ENCODE peak calls at places on chromosomes 2 and 18, in ten cellular contexts. Z is D721Med, R is right atrium auricular region, H is RWPE1, I is GM06990, X is heart right ventricle, D is astrocyte, Y is PC-3, J is cardiac muscle cell, K is AG10803. E is an unnamed sample.

GRCh38 chr2:112713926-112714325 is 6.9 kb upstream of the NT5DC4 start:
- DNase-seq in R (no peak), K (no peak), H (no peak), X (no peak), Y (no peak), J (no peak), D (no peak), I (no peak), Z (no peak), E (no peak)

GRCh38 chr2:138708682-138709241 is 71.4 kb downstream of the NXPH2 start:
- DNase-seq in Z (no peak), I (no peak), Y (no peak), K (peak), X (no peak), H (no peak), D (peak), R (no peak), J (peak), E (no peak)

GRCh38 chr2:58767833-58768726 is 527.0 kb upstream of the FANCL start:
- DNase-seq in D (no peak), Y (no peak), I (no peak), H (no peak), K (no peak), X (no peak), Z (no peak), R (no peak), J (no peak), E (no peak)

GRCh38 chr2:128506127-128506526 is 187.5 kb upstream of the HS6ST1 start:
- DNase-seq in J (no peak), Z (no peak), K (no peak), H (no peak), I (no peak), D (no peak), R (no peak), X (no peak), Y (no peak), E (no peak)

GRCh38 chr2:1501196-1501851 is 88.1 kb downstream of the TPO start:
- DNase-seq in X (no peak), Z (no peak), J (no peak), R (no peak), D (no peak), I (no peak), H (no peak), Y (no peak), K (no peak), E (no peak)

GRCh38 chr2:7194950-7195349 is 277.7 kb downstream of the RNF144A start:
- DNase-seq in K (no peak), I (no peak), Y (no peak), R (no peak), X (no peak), J (no peak), Z (no peak), H (no peak), D (no peak), E (no peak)

GRCh38 chr18:23689616-23690504 is 607 bp downstream of the LAMA3 start:
- DNase-seq in Y (peak), Z (no peak), J (no peak), D (no peak), X (no peak), H (no peak), R (no peak), K (no peak), I (no peak), E (no peak)

GRCh38 chr2:52117299-52117698 is 1085.4 kb upstream of the NRXN1 start:
- DNase-seq in D (peak), J (peak), X (no peak), R (no peak), K (peak), Y (peak), Z (no peak), H (peak), I (no peak), E (no peak)

GRCh38 chr18:57660961-57661360 is 39.3 kb upstream of the NARS1 start:
- DNase-seq in K (peak), R (no peak), D (peak), X (no peak), Z (no peak), I (no peak), J (peak), Y (no peak), H (no peak), E (no peak)

GRCh38 chr2:12606472-12607000 is 110.2 kb upstream of the TRIB2 start:
- DNase-seq in R (no peak), K (peak), I (no peak), X (no peak), H (no peak), J (peak), Y (peak), Z (no peak), D (peak), E (no peak)

GRCh38 chr2:197804758-197805597 is 585 bp downstream of the PLCL1 start:
- DNase-seq in I (peak), Y (no peak), D (no peak), Z (no peak), K (peak), J (peak), X (peak), R (no peak), H (no peak), E (peak)

GRCh38 chr2:238865744-238866355 is 18.0 kb downstream of the TWIST2 start:
- DNase-seq in D (no peak), J (no peak), K (no peak), H (no peak), R (no peak), Y (no peak), X (no peak), Z (no peak), I (no peak), E (no peak)

GRCh38 chr2:29162204-29162928 is 47.2 kb downstream of the CLIP4 start:
- DNase-seq in K (no peak), Y (no peak), J (no peak), I (no peak), H (no peak), R (no peak), D (no peak), X (no peak), Z (no peak), E (no peak)

GRCh38 chr2:128735296-128735960 is 416.8 kb upstream of the HS6ST1 start:
- DNase-seq in J (no peak), Z (no peak), D (no peak), R (peak), I (no peak), K (no peak), H (no peak), Y (no peak), X (no peak), E (no peak)

GRCh38 chr2:47569658-47570398 is 166.9 kb downstream of the MSH2 start:
- DNase-seq in I (peak), H (no peak), R (no peak), Y (no peak), Z (no peak), D (peak), J (peak), K (no peak), X (no peak), E (no peak)

GRCh38 chr2:124145982-124146381 is 120.9 kb downstream of the CNTNAP5 start:
- DNase-seq in Z (no peak), X (no peak), J (no peak), H (no peak), R (no peak), Y (no peak), D (no peak), K (no peak), I (no peak), E (no peak)

GRCh38 chr2:25720575-25720974 is 47.2 kb upstream of the DTNB start:
- DNase-seq in I (no peak), R (no peak), K (no peak), Z (no peak), Y (no peak), H (no peak), J (no peak), X (no peak), D (no peak), E (no peak)

GRCh38 chr2:166223298-166223697 is 95.5 kb upstream of the SCN1A start:
- DNase-seq in J (no peak), X (no peak), Y (no peak), H (no peak), I (no peak), Z (no peak), R (no peak), K (no peak), D (no peak), E (no peak)

GRCh38 chr2:173249661-173250641 is 104.7 kb upstream of the CDCA7 start:
- DNase-seq in H (no peak), D (no peak), I (no peak), J (no peak), Y (no peak), Z (no peak), R (no peak), K (no peak), X (no peak), E (no peak)

GRCh38 chr2:96663177-96663576 is 20.6 kb downstream of the FER1L5 start:
- DNase-seq in H (no peak), X (no peak), Y (no peak), Z (no peak), I (no peak), R (no peak), J (no peak), D (no peak), K (no peak), E (no peak)

GRCh38 chr18:36047521-36047920 is 19.8 kb downstream of the RPRD1A start:
- DNase-seq in Z (no peak), Y (no peak), X (no peak), H (no peak), J (no peak), D (no peak), R (no peak), K (no peak), I (no peak), E (no peak)

GRCh38 chr2:76998713-76999112 is 523.5 kb downstream of the LRRTM4 start:
- DNase-seq in Z (no peak), X (no peak), H (peak), D (peak), K (no peak), Y (peak), J (no peak), R (no peak), I (no peak), E (no peak)

GRCh38 chr18:62880673-62881364 is 165.5 kb downstream of the PHLPP1 start:
- DNase-seq in Z (no peak), I (no peak), R (no peak), K (no peak), Y (no peak), J (no peak), D (no peak), X (no peak), H (no peak), E (no peak)

GRCh38 chr2:58895849-58896248 is 654.7 kb upstream of the FANCL start:
- DNase-seq in K (peak), X (no peak), I (no peak), R (no peak), D (peak), Z (no peak), H (no peak), J (no peak), Y (no peak), E (no peak)

GRCh38 chr18:6284300-6284699 is 130.4 kb downstream of the L3MBTL4 start:
- DNase-seq in H (no peak), J (no peak), K (no peak), X (no peak), I (no peak), D (no peak), Y (no peak), R (no peak), Z (no peak), E (no peak)

GRCh38 chr18:74861154-74861553 is 263.5 kb downstream of the ZNF407 start:
- DNase-seq in I (no peak), Y (no peak), D (peak), R (no peak), K (peak), H (no peak), X (no peak), J (peak), Z (no peak), E (no peak)

GRCh38 chr2:12555012-12555645 is 161.6 kb upstream of the TRIB2 start:
- DNase-seq in J (peak), D (peak), K (peak), R (no peak), I (peak), Y (peak), H (peak), X (no peak), Z (no peak), E (no peak)

GRCh38 chr18:14029512-14029911 is 102.7 kb downstream of the ZNF519 start:
- DNase-seq in Z (no peak), X (no peak), K (no peak), R (no peak), Y (no peak), I (no peak), D (no peak), J (no peak), H (no peak), E (no peak)

GRCh38 chr2:119201815-119202214 is 21.8 kb upstream of the STEAP3 start:
- DNase-seq in D (no peak), I (no peak), R (no peak), J (no peak), X (no peak), Z (no peak), Y (no peak), H (no peak), K (no peak), E (no peak)

GRCh38 chr2:34729845-34730244 is 1130.7 kb upstream of the FAM98A start:
- DNase-seq in J (no peak), D (no peak), I (no peak), Y (no peak), H (no peak), K (no peak), X (no peak), Z (no peak), R (no peak), E (no peak)

DNA sequence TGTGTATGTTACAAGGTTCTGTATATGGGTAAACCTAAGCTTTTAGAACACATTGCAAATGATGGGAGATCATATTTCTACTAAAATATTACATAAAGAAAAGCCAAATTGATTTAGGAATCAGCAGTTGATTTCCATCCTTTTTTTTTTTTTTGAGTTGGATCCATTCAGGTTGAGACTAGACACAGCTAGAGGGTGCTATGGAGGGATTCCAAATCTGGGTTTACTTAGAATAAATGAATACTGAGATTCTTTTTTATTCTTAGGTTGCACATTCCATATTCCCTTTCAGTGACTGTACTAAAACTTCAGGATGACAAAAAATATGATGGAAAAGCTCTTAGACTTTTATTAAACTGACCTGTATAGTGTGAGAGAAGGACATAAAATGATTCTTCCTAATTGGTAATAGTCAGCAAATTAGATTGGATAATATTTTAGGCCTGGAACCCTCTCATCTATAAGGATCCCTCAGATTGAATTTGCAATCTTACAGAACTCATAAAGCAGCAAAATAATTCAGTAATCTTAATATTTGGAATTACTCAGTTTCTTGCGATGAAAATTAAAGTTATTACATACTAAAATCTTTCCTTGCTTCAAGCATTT is 183.3 kb upstream of the SESTD1 start:
- DNase-seq in I (no peak), Y (peak), R (no peak), J (no peak), X (no peak), D (no peak), Z (no peak), K (no peak), H (no peak), E (no peak)
- TF ChIP-seq CTCF in I (no peak), Y (peak), R (no peak), J (no peak), X (no peak), D (no peak), Z (peak), K (peak), H (no peak), E (no peak)

DNA sequence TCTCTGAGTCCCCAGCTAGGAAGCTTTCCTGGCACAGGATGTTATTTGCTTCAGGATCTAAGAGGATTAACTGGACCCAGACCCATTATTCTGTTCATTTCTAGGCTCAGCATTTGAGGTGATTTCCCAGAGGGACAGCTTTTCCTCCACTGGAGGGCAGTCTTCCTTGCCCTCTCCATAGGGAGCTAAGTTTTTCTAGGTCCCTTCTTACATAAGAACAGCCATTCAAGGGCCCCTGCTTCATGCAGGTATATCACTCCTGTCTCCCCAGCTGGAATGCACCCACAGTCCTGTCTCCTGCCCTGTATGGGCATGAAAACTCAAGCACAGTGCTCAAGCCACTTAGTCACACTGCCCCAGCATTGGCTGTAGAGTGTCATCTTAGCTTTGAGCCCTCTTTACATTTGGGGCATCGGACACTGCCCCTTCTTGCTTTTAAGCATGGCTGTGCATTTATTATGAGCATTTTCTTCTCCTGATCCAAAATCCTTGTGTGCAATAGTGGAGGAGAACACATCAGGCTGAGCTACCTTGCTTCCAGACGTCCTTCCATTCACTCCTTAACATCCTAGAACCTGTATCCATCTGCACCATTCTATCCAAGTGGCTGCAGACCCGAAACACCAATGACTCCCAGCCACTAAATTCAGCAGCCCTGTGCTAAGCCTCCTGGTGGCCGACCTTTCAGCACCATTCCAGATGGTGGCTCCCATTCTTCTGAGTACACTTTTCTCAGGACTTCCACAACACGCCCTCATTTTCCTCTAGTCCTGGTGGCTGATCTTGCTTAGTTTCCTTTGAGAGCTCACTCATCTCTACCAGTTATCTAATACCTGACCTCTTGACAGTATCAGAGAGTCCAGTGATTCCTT is 80.0 kb downstream of the COPS8 start:
- DNase-seq in R (no peak), J (peak), K (no peak), Y (peak), I (no peak), X (no peak), H (no peak), D (no peak), Z (no peak), E (no peak)
- TF ChIP-seq CTCF in R (no peak), J (peak), K (peak), Y (peak), I (peak), X (peak), H (peak), D (peak), Z (peak), E (no peak)

GRCh38 chr18:64809801-64810200 is 660.9 kb upstream of the LINC00305 start:
- DNase-seq in D (no peak), Z (no peak), R (no peak), H (no peak), I (no peak), Y (no peak), K (no peak), J (no peak), X (no peak), E (no peak)

GRCh38 chr18:64810354-64810753 is 661.5 kb upstream of the LINC00305 start:
- DNase-seq in I (no peak), Y (no peak), H (no peak), X (no peak), Z (no peak), K (no peak), R (no peak), J (no peak), D (no peak), E (no peak)

GRCh38 chr18:64807560-64807959 is 658.7 kb upstream of the LINC00305 start:
- DNase-seq in H (no peak), X (no peak), Y (no peak), D (no peak), K (no peak), Z (no peak), I (no peak), J (no peak), R (no peak), E (no peak)

GRCh38 chr18:64803471-64803870 is 654.6 kb upstream of the LINC00305 start:
- DNase-seq in K (no peak), Y (no peak), Z (no peak), X (no peak), J (no peak), R (no peak), H (no peak), I (no peak), D (no peak), E (no peak)

GRCh38 chr18:64806232-64806631 is 657.3 kb upstream of the LINC00305 start:
- DNase-seq in K (no peak), R (no peak), H (no peak), Z (no peak), J (no peak), I (no peak), D (no peak), Y (peak), X (no peak), E (no peak)
- TF ChIP-seq CTCF in K (no peak), R (no peak), H (no peak), Z (no peak), J (no peak), I (no peak), D (no peak), Y (no peak), X (no peak), E (no peak)

DNA sequence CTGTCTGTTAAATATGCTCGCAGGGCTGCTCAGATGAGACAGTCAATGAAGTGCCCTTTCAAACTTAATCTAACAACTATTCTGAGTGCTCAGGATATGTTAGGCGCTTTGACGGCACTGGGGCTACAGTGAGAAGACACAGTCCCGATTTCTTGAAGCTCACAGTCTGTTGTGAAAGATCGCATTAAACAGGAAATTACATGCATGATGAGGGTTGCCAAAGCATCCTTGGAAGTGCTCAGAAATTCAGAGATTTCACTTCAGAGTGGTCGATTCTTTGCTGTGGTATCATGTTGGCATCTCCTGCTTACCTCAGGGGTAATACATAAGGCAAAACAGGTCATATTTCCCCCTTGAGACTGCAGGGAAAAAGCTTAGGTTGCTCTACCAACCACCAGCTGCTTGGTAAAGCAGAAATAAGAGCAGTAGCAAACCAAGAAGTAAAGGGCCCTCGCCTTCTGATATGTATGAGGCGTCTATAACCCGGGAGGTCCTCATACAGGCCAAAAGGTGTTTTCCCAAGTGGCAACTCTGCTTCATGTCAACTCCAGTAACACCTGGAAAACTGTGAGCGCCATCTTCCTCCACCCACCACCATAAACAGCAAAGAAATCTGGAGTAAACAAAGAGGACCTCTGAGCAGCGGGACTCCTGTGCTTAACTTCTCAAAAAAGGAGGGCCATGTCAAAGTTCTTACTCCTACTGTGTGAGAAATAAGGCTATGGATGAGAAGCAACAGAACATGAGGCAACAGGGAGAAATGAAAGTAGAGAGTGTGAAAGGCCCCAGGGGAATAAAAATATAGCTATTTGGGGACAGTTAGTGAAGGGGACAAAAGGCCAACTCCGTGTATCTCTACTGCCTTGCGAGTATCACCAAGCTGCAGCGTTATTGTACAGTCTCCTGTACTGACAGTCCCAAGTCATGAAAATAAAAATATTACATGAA is 79.3 kb downstream of the CLHC1 start:
- DNase-seq in K (no peak), Z (no peak), D (no peak), Y (no peak), R (peak), X (no peak), I (no peak), J (peak), H (no peak), E (no peak)
- TF ChIP-seq CTCF in K (no peak), Z (no peak), D (no peak), Y (no peak), R (no peak), X (no peak), I (no peak), J (no peak), H (no peak), E (no peak)

E was measured in omental fat pad.